ENCODE peak calls at places on chromosome 18, in six cellular contexts. T is BJ, H is choroid plexus epithelial cell, S is HCT116, R is heart left ventricle, L is endodermal cell. E is an unnamed sample.

GRCh38 chr18:65835881-65836280 is 85.1 kb downstream of the CDH7 start:
- DNase-seq in T (no peak), H (no peak), S (no peak), R (no peak), L (no peak), E (no peak)

GRCh38 chr18:44887227-44887631 is 206.5 kb downstream of the SETBP1 start:
- DNase-seq in T (no peak), H (peak), S (no peak), R (no peak), L (peak), E (peak)

GRCh38 chr18:68083776-68084175 is 567.3 kb upstream of the DSEL start:
- DNase-seq in T (no peak), H (peak), S (no peak), R (no peak), L (no peak), E (no peak)

GRCh38 chr18:49029628-49030027 is 78.9 kb upstream of the SMAD7 start:
- DNase-seq in T (no peak), H (no peak), S (no peak), R (no peak), L (peak), E (no peak)

GRCh38 chr18:66393463-66393862 is 210.4 kb downstream of the CDH19 start:
- DNase-seq in T (no peak), H (no peak), S (no peak), R (no peak), L (no peak), E (no peak)

GRCh38 chr18:49678440-49678839 is 116.6 kb downstream of the LIPG start:
- DNase-seq in T (no peak), H (no peak), S (no peak), R (no peak), L (no peak), E (no peak)

GRCh38 chr18:65768379-65768778 is 17.6 kb downstream of the CDH7 start:
- DNase-seq in T (no peak), H (peak), S (no peak), R (no peak), L (no peak), E (no peak)

GRCh38 chr18:77597726-77598125 is 348.1 kb downstream of the GALR1 start:
- DNase-seq in T (no peak), H (peak), S (no peak), R (no peak), L (no peak), E (no peak)

GRCh38 chr18:35432565-35433001 is 55.4 kb upstream of the ZNF396 start:
- DNase-seq in T (peak), H (peak), S (no peak), R (no peak), L (no peak), E (peak)

GRCh38 chr18:67590571-67591141 is 74.1 kb upstream of the DSEL start:
- DNase-seq in T (no peak), H (peak), S (no peak), R (no peak), L (no peak), E (no peak)

GRCh38 chr18:23627325-23627724 is 35.4 kb downstream of the ANKRD29 start:
- DNase-seq in T (peak), H (peak), S (peak), R (no peak), L (no peak), E (peak)

GRCh38 chr18:52953435-52953834 is 613.4 kb downstream of the DCC start:
- DNase-seq in T (no peak), H (no peak), S (no peak), R (no peak), L (no peak), E (no peak)

GRCh38 chr18:52046842-52047241 is 293.2 kb upstream of the DCC start:
- DNase-seq in T (no peak), H (no peak), S (no peak), R (no peak), L (no peak), E (no peak)

GRCh38 chr18:24270358-24270936 is 127.2 kb downstream of the OSBPL1A start:
- DNase-seq in T (no peak), H (peak), S (no peak), R (no peak), L (no peak), E (no peak)

GRCh38 chr18:32295604-32296003 is 105.8 kb downstream of the MEP1B start:
- DNase-seq in T (no peak), H (no peak), S (no peak), R (no peak), L (no peak), E (no peak)

GRCh38 chr18:48072428-48073204 is 142.2 kb upstream of the SMAD2 start:
- DNase-seq in T (no peak), H (peak), S (no peak), R (peak), L (no peak), E (no peak)

GRCh38 chr18:11994346-11994707 is 13.0 kb downstream of the IMPA2 start:
- DNase-seq in T (peak), H (peak), S (no peak), R (no peak), L (no peak), E (peak)

GRCh38 chr18:79582978-79583377 is 96.6 kb upstream of the CTDP1 start:
- DNase-seq in T (no peak), H (no peak), S (no peak), R (no peak), L (peak), E (no peak)

GRCh38 chr18:36131692-36132483 is 2.2 kb downstream of the ELP2 start:
- DNase-seq in T (no peak), H (no peak), S (no peak), R (no peak), L (no peak), E (no peak)

GRCh38 chr18:44856157-44856556 is 175.5 kb downstream of the SETBP1 start:
- DNase-seq in T (no peak), H (no peak), S (no peak), R (no peak), L (no peak), E (no peak)

GRCh38 chr18:41845563-41845962 is 109.5 kb upstream of the PIK3C3 start:
- DNase-seq in T (no peak), H (no peak), S (no peak), R (no peak), L (no peak), E (no peak)

GRCh38 chr18:23291456-23292205 is 156.3 kb downstream of the CABLES1 start:
- DNase-seq in T (peak), H (peak), S (peak), R (no peak), L (peak), E (peak)

GRCh38 chr18:21191596-21192307 is 50.3 kb upstream of the GREB1L start:
- DNase-seq in T (no peak), H (peak), S (peak), R (peak), L (peak), E (peak)

GRCh38 chr18:7452331-7452730 is 114.8 kb upstream of the PTPRM start:
- DNase-seq in T (no peak), H (peak), S (peak), R (no peak), L (peak), E (no peak)

GRCh38 chr18:70931942-70932814 is 643.3 kb downstream of the SOCS6 start:
- DNase-seq in T (no peak), H (peak), S (no peak), R (no peak), L (no peak), E (peak)

GRCh38 chr18:58158008-58158407 is 114.0 kb downstream of the NEDD4L start:
- DNase-seq in T (no peak), H (no peak), S (no peak), R (no peak), L (no peak), E (no peak)

GRCh38 chr18:9612215-9612830 is 2.0 kb downstream of the PPP4R1 start:
- DNase-seq in T (no peak), H (peak), S (peak), R (no peak), L (no peak), E (no peak)

GRCh38 chr18:9615280-9615797 is 980 bp upstream of the PPP4R1 start:
- DNase-seq in T (no peak), H (no peak), S (no peak), R (no peak), L (peak), E (no peak)

GRCh38 chr18:9614401-9615279 is at the start of gene PPP4R1:
- DNase-seq in T (no peak), H (peak), S (no peak), R (peak), L (peak), E (no peak)

GRCh38 chr18:9612989-9613388 is 1.4 kb downstream of the PPP4R1 start:
- DNase-seq in T (no peak), H (no peak), S (no peak), R (no peak), L (no peak), E (no peak)

GRCh38 chr18:9613550-9614400 is 584 bp downstream of the PPP4R1 start:
- DNase-seq in T (no peak), H (peak), S (no peak), R (peak), L (peak), E (no peak)
- TF ChIP-seq CTCF in T (no peak), H (no peak), S (no peak), R (no peak), L (peak), E (no peak)

GRCh38 chr18:54671291-54671881 is 80.3 kb downstream of the DYNAP start:
- DNase-seq in T (no peak), H (peak), S (peak), R (no peak), L (no peak), E (no peak)
- TF ChIP-seq CTCF in T (peak), H (peak), S (peak), R (peak), L (peak), E (peak)

DNA sequence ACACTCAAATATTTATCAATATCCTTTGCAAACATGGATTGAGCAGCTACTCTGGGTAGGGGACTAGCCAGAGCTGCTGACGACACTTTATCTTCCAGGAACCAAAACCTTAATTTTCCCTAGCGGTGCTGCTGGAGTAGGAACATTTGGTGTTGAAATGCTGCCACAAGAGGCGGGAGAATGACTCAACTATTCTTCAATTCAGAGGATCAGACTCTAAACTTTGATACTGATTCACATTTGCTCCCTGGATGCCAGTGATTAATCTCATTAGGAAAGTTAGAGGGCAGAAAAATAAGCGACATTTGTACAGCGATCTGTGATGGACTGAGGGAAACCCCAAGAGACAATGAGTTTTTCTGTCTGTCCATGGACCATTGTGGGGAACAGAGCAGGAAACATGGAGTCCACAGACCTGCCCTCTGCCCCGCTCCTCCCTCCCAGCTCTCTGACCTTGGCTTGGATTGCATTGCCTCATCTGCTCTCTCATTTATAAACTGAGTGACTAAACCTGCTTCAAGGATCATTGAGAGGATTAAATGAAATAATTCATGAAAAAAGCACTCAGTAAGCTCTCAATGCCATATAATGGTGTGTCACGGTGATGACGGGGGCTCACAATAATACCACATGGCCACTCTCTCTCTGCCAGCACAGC is 12.6 kb upstream of the EPB41L3 start:
- DNase-seq in T (no peak), H (peak), S (no peak), R (peak), L (no peak), E (no peak)
- TF ChIP-seq CTCF in T (no peak), H (peak), S (no peak), R (no peak), L (no peak), E (peak)

DNA sequence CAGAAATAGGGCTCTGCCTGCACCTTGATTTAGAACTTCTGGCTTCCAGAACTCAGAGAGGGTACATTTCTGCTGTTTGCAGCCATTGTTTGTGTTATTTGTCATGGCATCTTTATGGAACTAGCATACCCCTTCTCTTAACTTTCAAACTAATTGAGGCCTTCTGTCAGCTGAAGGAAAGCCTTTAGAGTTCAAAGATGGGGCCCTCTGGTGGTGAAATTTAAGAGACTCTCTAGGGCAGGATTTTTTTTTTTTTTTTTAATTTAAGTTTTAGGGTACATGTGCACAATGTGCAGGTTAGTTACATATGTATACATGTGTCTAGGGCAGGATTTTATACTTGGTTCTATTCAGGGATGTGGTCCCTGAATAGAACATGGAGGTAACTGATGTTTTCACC is 260.6 kb upstream of the LINC00305 start:
- DNase-seq in T (no peak), H (peak), S (no peak), R (no peak), L (no peak), E (no peak)
- TF ChIP-seq CTCF in T (no peak), H (peak), S (peak), R (peak), L (peak), E (no peak)

DNA sequence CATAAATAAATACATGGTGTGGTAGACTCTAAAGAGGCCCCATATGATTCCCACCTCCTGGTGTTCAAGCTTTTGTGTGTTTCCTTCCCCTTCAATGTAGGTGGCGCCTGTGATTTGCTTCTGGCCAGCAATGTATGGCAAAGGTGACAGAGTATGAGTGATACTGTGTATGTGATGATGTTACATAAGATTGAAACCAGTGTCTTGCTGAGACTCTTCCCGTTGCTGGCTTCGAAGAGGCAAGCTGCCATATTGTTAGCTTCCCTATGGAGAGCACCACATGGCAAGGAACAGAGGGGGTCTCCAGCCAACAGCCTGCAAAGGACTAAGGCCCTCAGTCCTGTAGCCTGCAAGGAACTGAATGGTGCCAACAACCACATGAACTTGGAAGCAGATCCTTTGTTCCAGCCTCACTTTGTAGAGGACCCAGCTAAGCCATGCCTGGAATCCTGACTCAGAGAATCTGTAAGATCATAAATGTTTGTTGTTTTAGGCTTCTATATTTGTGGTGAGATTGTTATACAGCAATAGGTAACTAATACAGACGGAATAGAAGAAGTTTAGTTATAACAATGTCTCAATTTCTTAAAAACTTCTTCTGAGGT is 1.7 kb upstream of the SMAD4 start:
- DNase-seq in T (no peak), H (peak), S (peak), R (no peak), L (peak), E (no peak)
- TF ChIP-seq CTCF in T (no peak), H (no peak), S (no peak), R (no peak), L (peak), E (no peak)